ENCODE peak calls at places on chromosomes 12 and 14, in seven cellular contexts. K is fibroblast of villous mesenchyme, V is Calu3, C is LNCaP clone FGC, Z is WTC11, T is HFFc6, Q is epithelial cell of esophagus. A is an unnamed sample.

GRCh38 chr14:81298122-81298521 is 77.4 kb upstream of the GTF2A1 start:
- DNase-seq in V (no peak), T (no peak), K (no peak), C (no peak), Q (no peak), Z (no peak), A (no peak)

GRCh38 chr12:3204716-3205617 is 127.8 kb downstream of the TSPAN9 start:
- DNase-seq in K (no peak), T (no peak), C (no peak), Q (no peak), V (no peak), Z (no peak), A (no peak)

GRCh38 chr14:105882626-105883025 is 356.2 kb downstream of the TMEM121 start:
- DNase-seq in V (no peak), C (no peak), T (no peak), K (no peak), Q (no peak), Z (peak; percentile 2), A (no peak)

GRCh38 chr14:87152701-87153100 is 840.3 kb downstream of the GALC start:
- DNase-seq in T (no peak), Z (no peak), V (no peak), Q (no peak), K (no peak), C (no peak), A (no peak)

GRCh38 chr12:109193896-109194295 is 77.5 kb downstream of the ACACB start:
- DNase-seq in K (no peak), V (no peak), Z (no peak), T (no peak), C (no peak), Q (no peak), A (no peak)

GRCh38 chr12:68633614-68634558 is 23.2 kb downstream of the RAP1B start:
- DNase-seq in Z (no peak), T (no peak), K (no peak), V (no peak), C (no peak), Q (no peak), A (no peak)

GRCh38 chr14:95046711-95047681 is 110.3 kb downstream of the DICER1 start:
- DNase-seq in V (no peak), C (peak; percentile 33), Q (no peak), T (no peak), Z (peak; percentile 10), K (peak; percentile 73), A (no peak)

GRCh38 chr12:33617218-33617617 is 177.6 kb upstream of the SYT10 start:
- DNase-seq in C (no peak), Q (no peak), Z (no peak), T (no peak), V (no peak), K (no peak), A (no peak)

GRCh38 chr14:92457018-92457565 is 56.5 kb upstream of the RIN3 start:
- DNase-seq in K (no peak), T (no peak), V (no peak), C (no peak), Q (no peak), Z (no peak), A (no peak)
- TF ChIP-seq CTCF in K (no peak), T (peak; percentile 29), V (no peak), C (no peak), Q (no peak), Z (peak; percentile 11), A (no peak)

DNA sequence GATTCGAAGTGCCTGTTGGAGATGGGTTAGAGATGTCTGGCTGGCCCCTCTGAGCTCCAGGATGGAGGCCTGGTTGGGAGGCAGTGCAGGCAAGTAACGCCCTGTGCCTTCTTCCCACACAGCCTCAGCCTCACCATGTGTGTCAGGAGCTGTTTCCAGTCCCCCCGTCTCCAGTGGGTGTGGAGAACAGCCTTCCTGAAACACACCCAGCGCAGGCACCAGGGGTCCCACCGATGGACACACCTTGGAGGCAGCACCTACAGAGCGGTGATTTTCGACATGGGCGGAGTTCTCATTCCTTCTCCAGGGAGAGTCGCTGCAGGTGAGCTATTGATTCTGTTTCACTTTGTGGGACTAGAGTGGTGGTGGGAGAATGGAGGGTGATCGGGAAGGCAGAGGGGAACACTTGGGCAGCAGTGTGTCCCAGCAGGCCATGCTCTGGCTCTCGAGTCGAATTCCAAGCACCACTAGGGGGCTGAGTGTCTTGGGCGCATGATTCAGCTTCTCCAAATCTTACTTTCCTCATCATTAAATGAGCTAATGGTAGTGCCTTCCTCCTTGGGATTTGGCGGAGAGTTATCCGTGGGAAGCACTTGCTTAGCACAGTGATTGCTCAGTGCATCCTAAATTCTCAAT is 6.8 kb downstream of the ACAD10 start:
- DNase-seq in V (peak; percentile 10), K (no peak), Z (peak; percentile 28), C (no peak), Q (peak; percentile 8), T (peak; percentile 13), A (no peak)
- TF ChIP-seq CTCF in V (no peak), K (peak; percentile 25), Z (no peak), C (peak; percentile 20), Q (peak; percentile 15), T (peak; percentile 61), A (no peak)

GRCh38 chr14:88667555-88668273 is 104.9 kb downstream of the ZC3H14 start:
- DNase-seq in Z (peak; percentile 38), Q (peak; percentile 82), K (peak; percentile 75), V (peak; percentile 60), C (peak; percentile 70), T (peak; percentile 75), A (no peak)
- TF ChIP-seq CTCF in Z (peak; percentile 69), Q (peak; percentile 96), K (peak; percentile 96), V (peak; percentile 41), C (peak; percentile 90), T (peak; percentile 91), A (peak; percentile 78)

GRCh38 chr12:110698171-110698902 is 9.4 kb upstream of the HVCN1 start:
- DNase-seq in V (peak; percentile 86), K (peak; percentile 74), Q (peak; percentile 81), T (peak; percentile 71), Z (peak; percentile 80), C (peak; percentile 72), A (peak; percentile 79)
- TF ChIP-seq CTCF in V (peak; percentile 42), K (peak; percentile 66), Q (peak; percentile 81), T (peak; percentile 75), Z (peak; percentile 31), C (peak; percentile 66), A (peak; percentile 71)

GRCh38 chr14:90727082-90727481 is 89.1 kb downstream of the TTC7B start:
- DNase-seq in T (no peak), Q (no peak), K (no peak), V (no peak), Z (no peak), C (no peak), A (no peak)

GRCh38 chr14:90730367-90730766 is 85.9 kb downstream of the TTC7B start:
- DNase-seq in T (no peak), C (no peak), K (no peak), Z (no peak), Q (no peak), V (no peak), A (no peak)

GRCh38 chr14:90722590-90722989 is 93.6 kb downstream of the TTC7B start:
- DNase-seq in V (no peak), K (no peak), Q (no peak), Z (no peak), T (no peak), C (no peak), A (no peak)

GRCh38 chr14:90728951-90729350 is 87.3 kb downstream of the TTC7B start:
- DNase-seq in V (no peak), K (no peak), C (no peak), Q (no peak), T (no peak), Z (no peak), A (no peak)

DNA sequence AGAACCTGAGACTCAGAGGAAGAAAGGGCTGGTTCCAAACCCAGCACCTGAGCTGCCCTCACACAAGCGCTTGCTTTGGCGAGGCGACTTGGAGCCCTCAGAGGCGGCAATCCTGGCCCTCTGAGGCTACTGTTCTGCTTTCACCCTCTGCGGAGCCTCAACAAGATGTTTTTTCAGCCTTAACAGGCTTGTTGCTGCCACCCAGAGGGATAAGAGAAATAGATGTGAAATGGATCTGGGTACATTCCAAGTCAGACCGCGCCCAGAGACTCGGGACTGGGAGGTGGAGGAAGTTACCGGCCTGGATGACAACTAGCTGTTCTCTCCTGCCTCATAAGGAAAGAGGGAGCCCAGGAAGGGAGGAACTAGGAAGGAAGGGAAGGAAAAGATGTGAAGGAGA is 89.6 kb downstream of the TTC7B start:
- DNase-seq in Q (peak; percentile 81), K (peak; percentile 73), C (peak; percentile 78), V (peak; percentile 53), Z (peak; percentile 24), T (peak; percentile 5), A (no peak)
- TF ChIP-seq CTCF in Q (peak; percentile 58), K (peak; percentile 36), C (peak; percentile 76), V (no peak), Z (no peak), T (no peak), A (no peak)

A was measured in heart right ventricle.